ENCODE peak calls at places on chromosomes 3 and 15, in eight cellular contexts. One of them, this sample, is unnamed.

GRCh38 chr3:146712826-146713225 is 107.7 kb upstream of the PLSCR5 start:
- DNase-seq in K562: no peak
- DNase-seq in GM23338: no peak
- DNase-seq in stomach: no peak
- DNase-seq in HCT116: no peak
- DNase-seq in GM12878: no peak
- DNase-seq in transverse colon: no peak
- DNase-seq in breast epithelium: no peak
- DNase-seq in this sample: no peak

GRCh38 chr3:152365766-152366593 is 97.3 kb downstream of the MBNL1 start:
- DNase-seq in K562: no peak
- DNase-seq in GM23338: no peak
- DNase-seq in stomach: no peak
- DNase-seq in HCT116: no peak
- DNase-seq in GM12878: no peak
- DNase-seq in transverse colon: no peak
- DNase-seq in breast epithelium: no peak
- DNase-seq in this sample: no peak

GRCh38 chr3:127141921-127142730 is 50.8 kb upstream of the PRR23E start:
- DNase-seq in K562: no peak
- DNase-seq in GM23338: no peak
- DNase-seq in stomach: peak; percentile 91
- DNase-seq in HCT116: no peak
- DNase-seq in GM12878: no peak
- DNase-seq in transverse colon: peak; percentile 73
- DNase-seq in breast epithelium: no peak
- DNase-seq in this sample: peak; percentile 44

GRCh38 chr15:34039180-34039486 is at the start of gene AVEN:
- DNase-seq in K562: no peak
- DNase-seq in GM23338: no peak
- DNase-seq in stomach: no peak
- DNase-seq in HCT116: no peak
- DNase-seq in GM12878: no peak
- DNase-seq in transverse colon: no peak
- DNase-seq in breast epithelium: no peak
- DNase-seq in this sample: no peak

GRCh38 chr3:45597166-45597565 is 2.6 kb downstream of the LIMD1 start:
- DNase-seq in K562: no peak
- DNase-seq in GM23338: no peak
- DNase-seq in stomach: peak; percentile 48
- DNase-seq in HCT116: no peak
- DNase-seq in GM12878: no peak
- DNase-seq in transverse colon: peak; percentile 24
- DNase-seq in breast epithelium: no peak
- DNase-seq in this sample: no peak

GRCh38 chr3:156620260-156620659 is 54.1 kb upstream of the TIPARP start:
- DNase-seq in K562: peak; percentile 55
- DNase-seq in GM23338: no peak
- DNase-seq in stomach: no peak
- DNase-seq in HCT116: no peak
- DNase-seq in GM12878: no peak
- DNase-seq in transverse colon: peak; percentile 34
- DNase-seq in breast epithelium: no peak
- DNase-seq in this sample: no peak

GRCh38 chr15:76056931-76057330 is 2.9 kb upstream of the TMEM266 start:
- DNase-seq in K562: no peak
- DNase-seq in GM23338: no peak
- DNase-seq in stomach: no peak
- DNase-seq in HCT116: no peak
- DNase-seq in GM12878: peak; percentile 77
- DNase-seq in transverse colon: no peak
- DNase-seq in breast epithelium: no peak
- DNase-seq in this sample: no peak

GRCh38 chr3:52162250-52162872 is 8.1 kb upstream of the POC1A start:
- DNase-seq in K562: no peak
- DNase-seq in GM23338: no peak
- DNase-seq in stomach: no peak
- DNase-seq in HCT116: no peak
- DNase-seq in GM12878: no peak
- DNase-seq in transverse colon: no peak
- DNase-seq in breast epithelium: no peak
- DNase-seq in this sample: no peak

GRCh38 chr3:35389907-35390306 is 249.4 kb upstream of the ARPP21 start:
- DNase-seq in K562: no peak
- DNase-seq in GM23338: no peak
- DNase-seq in stomach: no peak
- DNase-seq in HCT116: no peak
- DNase-seq in GM12878: no peak
- DNase-seq in transverse colon: no peak
- DNase-seq in breast epithelium: no peak
- DNase-seq in this sample: no peak

GRCh38 chr3:136960838-136961836 is 3.4 kb downstream of the IL20RB start:
- DNase-seq in K562: no peak
- DNase-seq in GM23338: no peak
- DNase-seq in stomach: no peak
- DNase-seq in HCT116: peak; percentile 44
- DNase-seq in GM12878: no peak
- DNase-seq in transverse colon: no peak
- DNase-seq in breast epithelium: no peak
- DNase-seq in this sample: no peak

GRCh38 chr15:78507831-78508160 is 419 bp downstream of the HYKK start:
- DNase-seq in K562: peak; percentile 33
- DNase-seq in GM23338: no peak
- DNase-seq in stomach: no peak
- DNase-seq in HCT116: no peak
- DNase-seq in GM12878: no peak
- DNase-seq in transverse colon: no peak
- DNase-seq in breast epithelium: no peak
- DNase-seq in this sample: no peak

GRCh38 chr15:42220216-42220615 is 12.1 kb upstream of the VPS39 start:
- DNase-seq in K562: no peak
- DNase-seq in GM23338: no peak
- DNase-seq in stomach: no peak
- DNase-seq in HCT116: no peak
- DNase-seq in GM12878: no peak
- DNase-seq in transverse colon: no peak
- DNase-seq in breast epithelium: no peak
- DNase-seq in this sample: no peak

DNA sequence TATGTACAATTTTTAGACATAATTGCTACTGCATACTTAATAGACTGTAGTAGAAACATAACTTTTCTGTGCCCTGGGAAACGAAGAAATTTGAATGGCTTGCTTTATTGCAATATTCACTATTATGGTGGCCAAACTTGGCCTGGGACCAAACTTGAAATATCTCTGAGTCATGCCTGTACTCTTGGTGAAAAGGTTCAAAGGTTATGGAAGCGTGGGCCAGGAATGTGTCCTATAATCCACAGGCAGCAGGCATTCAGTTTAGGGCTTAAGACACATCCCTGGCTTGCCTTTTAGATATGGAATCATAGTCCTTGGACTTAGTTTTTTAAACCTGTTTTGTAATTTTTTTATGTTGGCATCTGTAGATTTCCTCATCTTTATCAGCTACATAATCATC is 124.3 kb downstream of the LRIG1 start:
- DNase-seq in K562: no peak
- DNase-seq in GM23338: no peak
- DNase-seq in stomach: no peak
- DNase-seq in HCT116: peak; percentile 16
- DNase-seq in GM12878: no peak
- DNase-seq in transverse colon: peak; percentile 75
- DNase-seq in breast epithelium: no peak
- DNase-seq in this sample: no peak
- TF ChIP-seq POLR2AphosphoS5 in K562: no peak
- TF ChIP-seq POLR2AphosphoS5 in GM23338: no peak
- TF ChIP-seq POLR2AphosphoS5 in stomach: no peak
- TF ChIP-seq POLR2AphosphoS5 in HCT116: no peak
- TF ChIP-seq POLR2AphosphoS5 in GM12878: no peak
- TF ChIP-seq POLR2AphosphoS5 in transverse colon: peak; percentile 74
- TF ChIP-seq POLR2AphosphoS5 in breast epithelium: no peak
- TF ChIP-seq POLR2AphosphoS5 in this sample: no peak

DNA sequence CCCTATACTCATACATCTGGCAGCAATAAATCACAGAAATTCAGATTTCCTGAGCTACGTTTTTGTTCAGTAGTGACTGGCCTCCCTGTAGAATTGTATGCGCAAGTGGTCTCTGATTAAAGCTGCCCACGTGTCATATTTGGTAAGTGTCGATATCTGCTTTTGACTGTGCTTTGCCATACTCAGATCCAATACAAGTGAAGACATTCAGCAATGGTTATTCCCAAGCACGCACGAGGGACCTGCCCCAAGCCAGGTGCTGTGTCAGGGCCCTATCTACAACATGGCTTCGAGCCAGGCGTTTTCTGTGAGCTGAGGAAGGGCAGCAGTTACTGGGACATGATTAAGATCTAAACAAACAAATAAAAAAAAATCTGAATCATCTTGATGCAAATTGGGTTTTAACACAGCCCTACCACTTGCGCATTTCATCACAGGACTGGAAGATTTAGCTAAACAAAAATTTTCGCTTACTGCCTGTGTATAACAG is 47.2 kb upstream of the ICE2 start:
- DNase-seq in K562: no peak
- DNase-seq in GM23338: no peak
- DNase-seq in stomach: peak; percentile 35
- DNase-seq in HCT116: no peak
- DNase-seq in GM12878: no peak
- DNase-seq in transverse colon: no peak
- DNase-seq in breast epithelium: no peak
- DNase-seq in this sample: peak; percentile 72
- H3K4me3 ChIP-seq in K562: no peak overlapping the region
- H3K4me3 ChIP-seq in GM23338: no peak overlapping the region
- H3K4me3 ChIP-seq in stomach: no peak overlapping the region
- H3K4me3 ChIP-seq in HCT116: no peak overlapping the region
- H3K4me3 ChIP-seq in GM12878: no peak overlapping the region
- H3K4me3 ChIP-seq in transverse colon: no peak overlapping the region
- H3K4me3 ChIP-seq in breast epithelium: no peak overlapping the region
- H3K4me3 ChIP-seq in this sample: no peak overlapping the region

DNA sequence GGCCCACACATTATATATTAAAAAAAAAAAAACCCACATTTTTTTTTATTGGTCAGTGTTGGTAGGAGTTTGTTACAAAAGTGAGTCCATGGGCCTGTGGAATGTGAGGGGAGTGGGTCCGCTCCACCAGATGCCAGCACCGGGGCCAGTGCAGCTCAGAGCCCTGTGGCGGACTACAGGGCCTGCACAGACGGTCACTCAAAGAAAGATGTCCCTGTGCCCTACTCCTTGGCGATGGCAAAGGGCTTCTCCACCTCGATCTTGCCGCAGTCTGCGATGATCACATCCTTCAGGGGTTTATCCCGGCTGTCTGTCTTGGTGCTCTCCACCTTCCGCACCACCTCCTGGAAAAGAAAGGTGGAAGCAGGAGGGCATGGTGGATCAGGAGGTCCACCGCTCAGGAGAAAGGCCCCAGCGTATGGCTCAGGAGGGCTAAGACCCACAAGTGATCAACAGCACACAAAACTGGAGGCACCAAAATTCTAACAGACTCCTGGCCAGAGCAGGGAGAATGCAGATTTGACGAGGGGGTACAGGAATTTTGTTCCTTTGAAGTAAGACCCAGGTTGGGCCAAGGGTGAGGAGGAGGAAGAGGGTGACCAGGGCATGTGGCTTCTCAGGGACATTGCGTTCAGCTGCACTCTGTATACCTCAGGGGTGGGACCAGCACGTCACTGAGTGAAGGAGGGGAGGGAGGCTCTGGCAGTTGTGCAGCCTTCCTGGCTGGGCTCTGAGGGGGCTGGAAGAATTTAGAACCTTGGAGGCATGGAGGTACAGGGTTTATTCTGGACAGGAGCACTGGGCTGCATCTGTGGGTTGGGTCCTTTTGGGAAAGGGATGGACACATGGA is 4.5 kb downstream of the SNX22 start:
- DNase-seq in K562: no peak
- DNase-seq in GM23338: no peak
- DNase-seq in stomach: no peak
- DNase-seq in HCT116: no peak
- DNase-seq in GM12878: no peak
- DNase-seq in transverse colon: no peak
- DNase-seq in breast epithelium: no peak
- DNase-seq in this sample: no peak
- TF ChIP-seq POLR2AphosphoS5 in K562: no peak
- TF ChIP-seq POLR2AphosphoS5 in GM23338: peak; percentile 34
- TF ChIP-seq POLR2AphosphoS5 in stomach: no peak
- TF ChIP-seq POLR2AphosphoS5 in HCT116: peak; percentile 11
- TF ChIP-seq POLR2AphosphoS5 in GM12878: peak; percentile 37
- TF ChIP-seq POLR2AphosphoS5 in transverse colon: no peak
- TF ChIP-seq POLR2AphosphoS5 in breast epithelium: no peak
- TF ChIP-seq POLR2AphosphoS5 in this sample: no peak

GRCh38 chr3:20056727-20057611 is 16.7 kb downstream of the KAT2B start:
- DNase-seq in K562: no peak
- DNase-seq in GM23338: no peak
- DNase-seq in stomach: no peak
- DNase-seq in HCT116: no peak
- DNase-seq in GM12878: no peak
- DNase-seq in transverse colon: no peak
- DNase-seq in breast epithelium: no peak
- DNase-seq in this sample: no peak

GRCh38 chr3:20054549-20054987 is 14.3 kb downstream of the KAT2B start:
- DNase-seq in K562: no peak
- DNase-seq in GM23338: no peak
- DNase-seq in stomach: peak; percentile 62
- DNase-seq in HCT116: peak; percentile 95
- DNase-seq in GM12878: peak; percentile 82
- DNase-seq in transverse colon: peak; percentile 64
- DNase-seq in breast epithelium: peak; percentile 80
- DNase-seq in this sample: peak; percentile 71

GRCh38 chr3:20057612-20058180 is 17.4 kb downstream of the KAT2B start:
- DNase-seq in K562: no peak
- DNase-seq in GM23338: no peak
- DNase-seq in stomach: no peak
- DNase-seq in HCT116: no peak
- DNase-seq in GM12878: no peak
- DNase-seq in transverse colon: no peak
- DNase-seq in breast epithelium: no peak
- DNase-seq in this sample: no peak

GRCh38 chr3:20052851-20053250 is 12.6 kb downstream of the KAT2B start:
- DNase-seq in K562: no peak
- DNase-seq in GM23338: no peak
- DNase-seq in stomach: no peak
- DNase-seq in HCT116: no peak
- DNase-seq in GM12878: no peak
- DNase-seq in transverse colon: no peak
- DNase-seq in breast epithelium: no peak
- DNase-seq in this sample: no peak

DNA sequence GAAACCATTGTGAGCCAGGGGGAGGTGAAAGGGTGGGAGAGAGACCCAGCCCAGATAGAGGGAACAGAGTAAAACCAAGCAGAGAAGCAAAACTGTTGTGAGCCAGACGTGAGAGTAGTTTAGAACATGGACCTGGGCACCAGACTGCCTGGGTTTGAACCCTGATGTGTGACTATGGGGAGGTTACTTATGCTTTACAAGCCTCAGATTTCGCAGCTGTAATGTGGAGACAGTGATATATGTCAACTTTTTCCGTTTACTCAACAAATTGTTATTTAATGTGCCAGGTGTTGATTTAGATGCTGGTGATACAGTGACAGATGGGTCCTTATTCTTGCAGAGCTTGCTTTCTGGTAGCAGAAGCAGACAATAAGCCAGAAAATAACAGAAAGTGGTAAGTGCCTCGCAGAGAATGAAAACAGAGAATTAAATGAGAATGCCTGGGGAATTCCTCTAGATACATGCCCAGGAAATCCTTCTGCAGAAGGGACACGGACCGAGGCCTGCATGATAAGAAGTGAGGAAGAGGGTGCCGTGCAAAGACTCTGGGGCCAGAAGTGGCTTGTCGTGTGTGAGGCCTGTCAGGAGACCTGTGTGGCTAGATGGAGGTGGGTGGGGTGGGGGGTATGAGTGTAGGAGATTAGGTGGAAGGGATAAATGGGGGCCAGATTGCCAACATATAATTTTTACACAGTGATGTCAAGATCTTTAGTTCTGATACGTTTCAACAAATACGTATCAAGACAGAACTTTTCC is 15.0 kb downstream of the KAT2B start:
- DNase-seq in K562: no peak
- DNase-seq in GM23338: peak; percentile 22
- DNase-seq in stomach: no peak
- DNase-seq in HCT116: no peak
- DNase-seq in GM12878: no peak
- DNase-seq in transverse colon: no peak
- DNase-seq in breast epithelium: no peak
- DNase-seq in this sample: no peak
- H3K4me3 ChIP-seq in K562: no peak overlapping the region
- H3K4me3 ChIP-seq in GM23338: no peak overlapping the region
- H3K4me3 ChIP-seq in stomach: no peak overlapping the region
- H3K4me3 ChIP-seq in HCT116: no peak overlapping the region
- H3K4me3 ChIP-seq in GM12878: no peak overlapping the region
- H3K4me3 ChIP-seq in transverse colon: no peak overlapping the region
- H3K4me3 ChIP-seq in breast epithelium: no peak overlapping the region
- H3K4me3 ChIP-seq in this sample: no peak overlapping the region

This sample was measured in suprapubic skin.